ENCODE peak calls at places on chromosomes 1 and 21, in five cellular contexts. C, T, P, M and L are unnamed samples.

GRCh38 chr1:181647314-181648035 is 164.2 kb downstream of the CACNA1E start:
- DNase-seq in C (no peak), P (no peak), T (no peak), M (no peak), L (no peak)

GRCh38 chr1:178885869-178886268 is 15.0 kb upstream of the ANGPTL1 start:
- DNase-seq in M (no peak), C (no peak), T (no peak), P (no peak), L (no peak)

GRCh38 chr1:29235955-29236742 is at the start of gene PTPRU:
- DNase-seq in M (peak; percentile 94), P (peak; percentile 91), T (peak; percentile 98), C (no peak), L (peak; percentile 94)

GRCh38 chr1:35808376-35809155 is 750 bp downstream of the AGO4 start:
- DNase-seq in P (peak; percentile 40), M (peak; percentile 65), T (peak; percentile 80), C (no peak), L (peak; percentile 25)

GRCh38 chr1:227559499-227559898 is 3.9 kb upstream of the ZNF678 start:
- DNase-seq in M (no peak), P (no peak), C (no peak), T (peak; percentile 10), L (no peak)

GRCh38 chr1:247113094-247113497 is 8.9 kb upstream of the ZNF669 start:
- DNase-seq in C (no peak), M (peak; percentile 14), P (no peak), T (peak; percentile 39), L (no peak)

GRCh38 chr1:87786218-87786617 is 457.5 kb downstream of the LMO4 start:
- DNase-seq in P (no peak), T (no peak), C (no peak), M (no peak), L (no peak)

GRCh38 chr1:16396591-16396990 is 29.5 kb downstream of the SZRD1 start:
- DNase-seq in T (no peak), C (no peak), M (no peak), P (no peak), L (no peak)

GRCh38 chr21:45226540-45227326 is 61.0 kb downstream of the POFUT2 start:
- DNase-seq in M (no peak), T (no peak), C (no peak), P (no peak), L (no peak)

GRCh38 chr1:3097231-3097630 is 28.2 kb downstream of the PRDM16 start:
- DNase-seq in P (no peak), C (no peak), T (no peak), M (no peak), L (no peak)

GRCh38 chr1:82515650-82516049 is 714.9 kb downstream of the ADGRL2 start:
- DNase-seq in T (no peak), M (no peak), C (no peak), P (no peak), L (no peak)

DNA sequence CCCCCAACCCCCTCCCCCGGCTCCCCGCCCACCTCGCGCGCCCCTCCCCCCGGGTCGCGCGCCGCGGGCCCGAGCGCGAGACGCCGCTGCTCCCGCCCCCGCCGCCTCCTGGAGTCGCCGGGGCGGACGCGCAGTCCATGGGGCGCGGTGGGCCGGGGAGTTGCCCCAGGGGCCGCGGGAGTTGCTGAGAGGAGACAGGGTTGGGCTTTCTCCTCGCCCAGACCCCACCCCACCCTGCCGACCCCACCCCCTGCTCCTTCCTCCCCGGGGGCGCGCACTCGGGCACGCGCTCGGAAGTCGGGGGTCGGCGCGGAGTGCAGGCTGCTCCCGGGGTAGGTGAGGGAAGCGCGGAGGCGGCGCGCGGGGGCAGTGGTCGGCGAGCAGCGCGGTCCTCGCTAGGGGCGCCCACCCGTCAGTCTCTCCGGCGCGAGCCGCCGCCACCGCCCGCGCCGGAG is at the start of gene LAMC1:
- DNase-seq in T (peak; percentile 97), M (peak; percentile 63), P (peak; percentile 58), C (no peak), L (peak; percentile 60)
- TF ChIP-seq POLR2AphosphoS5 in T (peak; percentile 44), M (no peak), P (no peak), C (no peak), L (no peak)

GRCh38 chr1:17565551-17565971 is 26.1 kb downstream of the ARHGEF10L start:
- DNase-seq in T (no peak), C (no peak), P (no peak), M (no peak), L (no peak)

GRCh38 chr1:17566892-17567291 is 27.4 kb downstream of the ARHGEF10L start:
- DNase-seq in C (no peak), T (no peak), P (no peak), M (no peak), L (no peak)

GRCh38 chr1:17568014-17568413 is 28.5 kb downstream of the ARHGEF10L start:
- DNase-seq in P (no peak), T (no peak), C (no peak), M (no peak), L (no peak)

GRCh38 chr1:17569200-17570139 is 30.0 kb downstream of the ARHGEF10L start:
- DNase-seq in P (no peak), T (peak; percentile 60), C (no peak), M (peak; percentile 75), L (no peak)

DNA sequence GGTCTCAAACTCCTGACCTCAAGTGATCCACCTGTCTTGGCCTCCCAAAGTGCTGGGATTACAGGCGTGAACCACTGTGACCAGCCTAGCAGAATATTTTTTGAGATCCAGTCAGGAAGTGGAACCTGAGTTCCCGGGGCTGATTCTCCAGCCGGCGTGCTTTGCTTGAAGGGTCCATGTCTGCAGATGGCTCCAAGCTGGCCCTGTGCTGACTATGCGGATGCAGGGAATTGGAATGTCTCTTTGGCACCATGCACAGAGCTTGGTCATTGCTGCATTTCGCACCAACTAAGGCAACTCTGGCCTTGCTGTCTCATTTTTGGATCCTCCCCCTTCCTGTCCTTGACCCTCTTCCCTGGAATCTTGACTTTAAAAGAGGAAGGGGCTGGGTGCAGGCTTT is 28.1 kb downstream of the ARHGEF10L start:
- DNase-seq in T (no peak), P (no peak), C (no peak), M (no peak), L (no peak)
- TF ChIP-seq TAF1 in T (no peak), P (no peak), C (no peak), M (no peak), L (no peak)

GRCh38 chr1:145859491-145860159 is 744 bp upstream of the PIAS3 start:
- DNase-seq in P (peak; percentile 88), M (peak; percentile 94), T (peak; percentile 92), C (peak; percentile 23), L (peak; percentile 79)
- TF ChIP-seq POLR2AphosphoS5 in P (no peak), M (no peak), T (peak; percentile 54), C (peak; percentile 37), L (no peak)

DNA sequence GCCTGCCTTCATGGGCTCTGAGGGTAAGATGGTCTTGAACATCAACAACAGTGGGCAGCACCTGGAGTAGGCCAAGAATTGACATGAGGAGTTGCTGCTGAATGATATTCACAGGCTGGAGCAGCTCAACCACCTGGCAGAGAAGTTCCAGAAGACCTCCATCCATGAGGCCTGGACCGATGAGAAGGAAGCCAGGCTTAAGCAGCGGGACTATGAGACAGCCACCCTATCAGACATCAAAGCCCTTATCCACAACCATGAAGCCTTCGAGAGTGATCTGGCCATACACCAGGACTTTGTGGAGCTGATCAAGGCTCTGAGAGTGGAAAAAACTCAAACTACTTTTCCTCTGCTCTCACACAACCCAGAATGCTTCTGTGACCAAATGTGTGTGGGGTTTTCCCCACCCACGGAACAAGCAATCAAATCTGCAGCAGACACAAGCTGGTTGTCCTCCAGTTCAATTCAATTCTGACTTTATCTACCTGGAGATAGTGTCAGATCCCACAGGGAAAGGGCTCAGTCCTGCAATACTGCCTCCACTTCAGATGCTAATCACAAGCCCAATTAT is 12.1 kb upstream of the EPHA10 start:
- DNase-seq in T (no peak), P (no peak), M (no peak), C (no peak), L (no peak)
- TF ChIP-seq TAF1 in T (no peak), P (no peak), M (no peak), C (no peak), L (no peak)

DNA sequence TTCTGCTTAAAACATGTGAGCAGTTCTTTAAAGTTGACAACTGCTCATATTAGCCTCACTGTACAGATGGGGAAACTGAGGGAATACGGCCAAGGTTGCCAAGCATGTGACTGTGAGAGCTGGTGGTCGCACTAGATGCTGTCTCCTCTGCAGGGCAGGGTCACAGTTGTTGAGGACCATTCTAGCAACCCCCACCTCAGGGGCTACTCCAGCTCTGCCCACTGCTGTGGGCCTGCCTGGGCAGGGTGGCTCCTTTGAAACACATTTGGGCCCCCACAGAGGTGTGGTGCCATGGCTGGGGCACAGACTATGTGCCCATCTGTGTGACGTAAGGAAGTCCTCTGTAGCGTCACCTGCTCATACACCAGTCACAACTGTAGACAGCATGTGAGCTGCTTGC is 779 bp downstream of the THEM5 start:
- DNase-seq in C (no peak), T (no peak), M (no peak), P (no peak), L (no peak)
- TF ChIP-seq POLR2AphosphoS5 in C (no peak), T (no peak), M (no peak), P (no peak), L (no peak)

DNA sequence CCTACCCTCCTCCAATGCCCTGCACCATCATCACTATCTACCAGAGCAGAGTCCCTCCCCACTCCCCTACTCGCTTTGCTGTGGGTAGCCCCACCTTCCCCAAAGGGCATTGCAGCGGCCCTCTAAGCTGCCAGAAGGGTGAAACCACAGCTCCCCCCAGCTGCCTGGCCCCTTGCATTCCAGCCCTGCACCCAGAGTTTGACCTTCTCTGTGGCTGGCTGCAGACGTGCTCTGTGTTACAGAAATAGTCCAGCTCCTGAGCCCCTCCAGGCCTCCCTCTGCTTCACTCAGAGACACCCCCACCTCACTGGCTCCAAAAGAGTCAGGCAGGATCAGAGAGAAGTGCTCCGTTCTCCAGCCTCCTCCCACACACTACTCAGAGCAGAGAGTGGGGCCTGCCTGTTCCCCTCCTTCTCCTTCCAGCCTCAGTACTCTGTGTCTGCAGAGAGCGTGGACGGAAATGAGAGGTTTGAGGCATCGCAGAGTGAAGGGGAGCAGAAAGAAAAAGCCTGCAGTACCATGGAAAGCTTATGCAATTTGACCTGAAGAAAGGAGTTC is 63.2 kb downstream of the PLEKHA6 start:
- DNase-seq in T (no peak), M (no peak), C (no peak), P (no peak), L (no peak)
- TF ChIP-seq TAF1 in T (no peak), M (no peak), C (no peak), P (no peak), L (no peak)

DNA sequence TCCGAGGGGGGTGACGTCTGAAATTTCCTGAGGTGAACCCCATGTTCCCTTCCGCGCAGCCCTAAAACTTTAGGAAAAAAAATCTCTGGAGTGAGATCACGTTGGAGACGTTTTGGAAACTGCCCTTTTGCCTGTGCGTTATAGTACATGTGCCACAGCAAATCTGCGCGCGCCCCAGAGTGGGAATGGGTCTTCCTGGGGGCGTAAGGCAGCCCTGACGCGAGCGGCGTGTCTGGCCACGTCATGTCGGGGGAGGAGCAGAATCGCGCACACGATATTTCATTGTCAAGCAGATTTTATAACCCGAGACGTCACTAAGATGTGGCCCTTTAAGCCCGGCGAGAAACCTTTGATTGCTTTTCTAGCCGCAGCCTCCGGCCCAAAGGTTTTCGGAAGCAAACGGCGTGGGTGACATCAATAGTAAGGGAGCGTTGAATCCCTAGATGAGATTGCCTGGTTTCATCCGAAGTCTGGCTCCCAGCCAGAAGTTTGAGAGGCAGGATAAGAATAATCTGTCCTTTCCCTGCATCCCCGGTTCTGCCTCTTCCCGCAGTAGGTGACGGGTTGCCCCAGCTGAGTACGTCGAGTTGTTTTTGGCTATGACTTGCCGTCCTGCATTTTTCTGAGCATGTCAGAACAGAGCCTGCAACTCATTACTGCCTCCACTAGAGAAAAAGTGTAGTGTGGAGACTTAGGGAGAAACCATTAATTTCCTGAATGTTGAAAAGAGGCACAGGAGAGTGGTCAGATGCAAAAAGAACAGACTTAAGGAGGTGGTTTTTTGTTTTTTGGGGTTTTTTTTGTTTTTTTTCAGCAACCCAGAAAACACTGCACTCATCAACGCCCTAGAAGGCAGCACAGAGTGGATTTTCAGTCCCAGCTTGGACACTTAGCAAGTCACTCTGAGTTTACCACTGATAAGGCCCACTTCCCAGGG is 800 bp upstream of the PMVK start:
- DNase-seq in C (peak; percentile 82), T (peak; percentile 90), P (peak; percentile 72), M (peak; percentile 91), L (peak; percentile 66)
- TF ChIP-seq POLR2AphosphoS5 in C (peak; percentile 71), T (peak; percentile 86), P (peak; percentile 45), M (no peak), L (no peak)